ENCODE peak calls at places on chromosomes 7 and 10, in six cellular contexts. V is fibroblast of lung; D is germinal center; N is spleen; T is effector memory CD8-positive, alpha-beta T cell; Z is fibroblast of the conjunctiva. W is an unnamed sample.
A peak's percentile ranks its signal among the peaks of the same experiment; 100 is the strongest.

GRCh38 chr7:140060243-140060630 is 2.5 kb downstream of the PARP12 start:
- DNase-seq in V (no peak), D (no peak), N (no peak), T (no peak), Z (no peak), W (no peak)

GRCh38 chr7:120320218-120320961 is 47.4 kb downstream of the KCND2 start:
- DNase-seq in V (no peak), D (no peak), N (no peak), T (no peak), Z (no peak), W (no peak)

GRCh38 chr10:35639651-35640311 is 2.3 kb downstream of the FZD8 start:
- DNase-seq in V (peak; percentile 33), D (no peak), N (peak; percentile 79), T (no peak), Z (no peak), W (no peak)

GRCh38 chr7:26292768-26293560 is 1.3 kb downstream of the SNX10 start:
- DNase-seq in V (no peak), D (no peak), N (no peak), T (no peak), Z (no peak), W (no peak)

GRCh38 chr10:57993302-57993701 is 274.4 kb downstream of the IPMK start:
- DNase-seq in V (no peak), D (no peak), N (no peak), T (no peak), Z (no peak), W (no peak)

GRCh38 chr7:51366930-51367613 is 50.5 kb upstream of the COBL start:
- DNase-seq in V (peak; percentile 51), D (peak; percentile 26), N (no peak), T (no peak), Z (peak; percentile 2), W (no peak)

GRCh38 chr7:103710247-103710646 is 264.2 kb upstream of the SLC26A5 start:
- DNase-seq in V (no peak), D (no peak), N (no peak), T (no peak), Z (no peak), W (no peak)

GRCh38 chr10:6204341-6205191 is 1.8 kb downstream of the PFKFB3 start:
- DNase-seq in V (peak; percentile 66), D (peak; percentile 68), N (no peak), T (no peak), Z (peak; percentile 66), W (no peak)

GRCh38 chr7:17185690-17186070 is 112.8 kb upstream of the AHR start:
- DNase-seq in V (peak; percentile 57), D (peak; percentile 17), N (no peak), T (no peak), Z (peak; percentile 42), W (no peak)

GRCh38 chr7:140035400-140036223 is 27.1 kb downstream of the PARP12 start:
- DNase-seq in V (peak; percentile 42), D (no peak), N (no peak), T (no peak), Z (no peak), W (no peak)

GRCh38 chr7:135275971-135276580 is 42.4 kb downstream of the STRA8 start:
- DNase-seq in V (no peak), D (no peak), N (no peak), T (no peak), Z (no peak), W (no peak)

GRCh38 chr7:98120559-98120958 is 13.9 kb downstream of the LMTK2 start:
- DNase-seq in V (no peak), D (no peak), N (no peak), T (no peak), Z (no peak), W (no peak)

GRCh38 chr7:104548861-104549260 is 220.5 kb downstream of the LHFPL3 start:
- DNase-seq in V (no peak), D (no peak), N (no peak), T (no peak), Z (no peak), W (no peak)

GRCh38 chr7:107167483-107168232 is 1.1 kb upstream of the HBP1 start:
- DNase-seq in V (peak; percentile 93), D (peak; percentile 24), N (no peak), T (peak; percentile 15), Z (peak; percentile 79), W (peak; percentile 40)

W was measured in naive B cell.